ENCODE peak calls at places on chromosomes 11 and 22, in four cellular contexts. One of them, this sample, is unnamed.

GRCh38 chr11:126833020-126833419 is 167.6 kb downstream of the KIRREL3 start:
- DNase-seq in left ventricle myocardium inferior: no peak
- DNase-seq in adrenal gland: no peak
- DNase-seq in sigmoid colon: no peak
- DNase-seq in this sample: no peak

GRCh38 chr22:38080847-38081635 is 2.9 kb downstream of the SLC16A8 start:
- DNase-seq in sigmoid colon: no peak
- DNase-seq in left ventricle myocardium inferior: peak; percentile 41
- DNase-seq in adrenal gland: peak; percentile 41
- DNase-seq in this sample: no peak

GRCh38 chr11:1604711-1605110 is 3.6 kb downstream of the KRTAP5-3 start:
- DNase-seq in sigmoid colon: no peak
- DNase-seq in adrenal gland: no peak
- DNase-seq in left ventricle myocardium inferior: no peak
- DNase-seq in this sample: no peak

GRCh38 chr11:70460959-70461358 is 62.6 kb downstream of the CTTN start:
- DNase-seq in adrenal gland: no peak
- DNase-seq in sigmoid colon: no peak
- DNase-seq in left ventricle myocardium inferior: no peak
- DNase-seq in this sample: no peak

GRCh38 chr11:120219157-120219934 is 8.5 kb downstream of the OAF start:
- DNase-seq in adrenal gland: peak; percentile 83
- DNase-seq in sigmoid colon: peak; percentile 89
- DNase-seq in left ventricle myocardium inferior: peak; percentile 52
- DNase-seq in this sample: no peak

GRCh38 chr11:19698493-19699292 is 13.9 kb upstream of the NAV2 start:
- DNase-seq in adrenal gland: no peak
- DNase-seq in left ventricle myocardium inferior: peak; percentile 74
- DNase-seq in sigmoid colon: peak; percentile 89
- DNase-seq in this sample: no peak

GRCh38 chr11:8090756-8091155 is 9.7 kb downstream of the TUB start:
- DNase-seq in left ventricle myocardium inferior: no peak
- DNase-seq in adrenal gland: peak; percentile 30
- DNase-seq in sigmoid colon: peak; percentile 62
- DNase-seq in this sample: no peak

GRCh38 chr22:44297662-44298061 is 15.1 kb downstream of the SHISAL1 start:
- DNase-seq in sigmoid colon: no peak
- DNase-seq in left ventricle myocardium inferior: no peak
- DNase-seq in adrenal gland: no peak
- DNase-seq in this sample: no peak

GRCh38 chr11:15923169-15923568 is 433.2 kb downstream of the SOX6 start:
- DNase-seq in sigmoid colon: no peak
- DNase-seq in adrenal gland: no peak
- DNase-seq in left ventricle myocardium inferior: no peak
- DNase-seq in this sample: no peak

GRCh38 chr11:3229673-3230630 is 2.3 kb downstream of the MRGPRE start:
- DNase-seq in sigmoid colon: no peak
- DNase-seq in adrenal gland: no peak
- DNase-seq in left ventricle myocardium inferior: no peak
- DNase-seq in this sample: no peak

GRCh38 chr11:77130763-77131513 is 2.9 kb downstream of the MYO7A start:
- DNase-seq in left ventricle myocardium inferior: peak; percentile 78
- DNase-seq in sigmoid colon: no peak
- DNase-seq in adrenal gland: peak; percentile 94
- DNase-seq in this sample: no peak

GRCh38 chr11:105577645-105578044 is 32.2 kb upstream of the GRIA4 start:
- DNase-seq in adrenal gland: no peak
- DNase-seq in left ventricle myocardium inferior: no peak
- DNase-seq in sigmoid colon: no peak
- DNase-seq in this sample: no peak

DNA sequence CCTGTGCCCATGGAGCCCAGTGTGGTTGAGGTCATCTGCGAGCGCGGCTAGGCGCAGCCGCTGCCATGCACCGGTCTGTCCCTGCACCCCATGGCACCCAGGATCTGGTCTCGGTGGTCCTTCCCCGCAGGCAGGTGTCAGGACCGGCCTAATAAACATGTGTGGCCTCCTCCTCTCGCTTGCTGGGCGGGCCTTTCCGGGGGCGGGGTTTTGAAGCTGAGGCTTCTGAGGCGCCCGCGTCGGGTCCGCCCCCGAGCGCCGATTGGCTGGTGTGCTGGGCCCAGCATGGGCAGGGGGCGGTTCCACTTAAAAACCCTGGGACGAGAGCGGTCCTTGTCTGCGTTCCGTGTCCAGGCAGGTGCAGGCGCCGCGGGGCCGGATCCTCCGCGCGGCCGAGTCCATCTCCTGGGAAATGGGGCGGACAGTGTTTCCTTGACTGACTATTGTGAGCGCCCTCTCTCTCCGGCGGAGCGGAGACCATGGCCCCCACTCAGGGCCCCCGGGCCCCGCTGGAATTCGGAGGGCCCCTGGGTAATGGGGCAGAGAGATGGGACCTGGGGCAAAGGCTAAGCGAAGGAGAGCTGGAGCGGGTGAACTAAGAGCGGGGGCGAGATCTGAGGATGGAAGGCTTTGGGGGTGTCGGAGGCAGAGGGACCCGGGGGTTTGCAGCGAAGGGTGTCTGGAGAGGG is at the start of gene TM7SF2:
- DNase-seq in sigmoid colon: peak; percentile 98
- DNase-seq in left ventricle myocardium inferior: peak; percentile 97
- DNase-seq in adrenal gland: peak; percentile 98
- DNase-seq in this sample: peak; percentile 94
- TF ChIP-seq CTCF in sigmoid colon: no peak
- TF ChIP-seq CTCF in left ventricle myocardium inferior: no peak
- TF ChIP-seq CTCF in adrenal gland: no peak
- TF ChIP-seq CTCF in this sample: no peak

GRCh38 chr11:59668188-59668949 is 468 bp downstream of the PATL1 start:
- DNase-seq in adrenal gland: peak; percentile 83
- DNase-seq in left ventricle myocardium inferior: peak; percentile 43
- DNase-seq in sigmoid colon: peak; percentile 86
- DNase-seq in this sample: peak; percentile 58
- TF ChIP-seq CTCF in adrenal gland: peak; percentile 41
- TF ChIP-seq CTCF in left ventricle myocardium inferior: peak; percentile 37
- TF ChIP-seq CTCF in sigmoid colon: peak; percentile 53
- TF ChIP-seq CTCF in this sample: no peak

DNA sequence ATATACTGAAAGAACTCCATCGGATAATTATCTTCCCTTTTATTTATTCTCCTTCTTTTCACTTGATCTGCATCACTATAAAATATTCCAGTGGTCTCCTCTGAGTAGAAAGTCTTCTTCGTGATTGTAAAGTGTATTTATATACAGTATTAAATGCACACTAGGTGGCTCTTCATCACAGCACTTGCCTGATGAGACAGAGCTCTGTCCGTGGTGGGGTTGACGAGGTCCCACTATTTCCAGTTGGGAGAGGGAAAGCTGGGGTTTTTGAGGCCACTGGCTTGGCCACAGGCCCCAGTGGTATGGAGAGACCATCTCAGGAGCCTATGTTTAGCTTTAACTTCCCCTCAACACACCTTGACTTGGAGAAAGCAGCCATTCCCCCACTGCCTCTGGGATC is 31.6 kb upstream of the ZBTB16 start:
- DNase-seq in adrenal gland: no peak
- DNase-seq in sigmoid colon: no peak
- DNase-seq in left ventricle myocardium inferior: no peak
- DNase-seq in this sample: no peak
- TF ChIP-seq CTCF in adrenal gland: no peak
- TF ChIP-seq CTCF in sigmoid colon: peak; percentile 15
- TF ChIP-seq CTCF in left ventricle myocardium inferior: peak; percentile 43
- TF ChIP-seq CTCF in this sample: no peak

GRCh38 chr11:108580043-108580442 is 13.5 kb downstream of the EXPH5 start:
- DNase-seq in left ventricle myocardium inferior: no peak
- DNase-seq in adrenal gland: no peak
- DNase-seq in sigmoid colon: no peak
- DNase-seq in this sample: no peak
- TF ChIP-seq CTCF in left ventricle myocardium inferior: no peak
- TF ChIP-seq CTCF in adrenal gland: no peak
- TF ChIP-seq CTCF in sigmoid colon: no peak
- TF ChIP-seq CTCF in this sample: no peak

GRCh38 chr11:107683807-107684206 is 28.0 kb downstream of the SLN start:
- DNase-seq in adrenal gland: no peak
- DNase-seq in sigmoid colon: no peak
- DNase-seq in left ventricle myocardium inferior: no peak
- DNase-seq in this sample: no peak
- TF ChIP-seq CTCF in adrenal gland: peak; percentile 25
- TF ChIP-seq CTCF in sigmoid colon: peak; percentile 9
- TF ChIP-seq CTCF in left ventricle myocardium inferior: no peak
- TF ChIP-seq CTCF in this sample: no peak

This sample was measured in natural killer cell.